ENCODE peak calls at places on chromosomes 1 and 21, in ten cellular contexts. One of them, this sample, is unnamed.

GRCh38 chr1:167881069-167881468 is 32.9 kb downstream of the ADCY10 start:
- DNase-seq in NCI-H524: no peak
- DNase-seq in mucosa of descending colon: no peak
- DNase-seq in stimulated activated CD8-positive, alpha-beta memory T cell treated with anti-CD3 and anti-CD28 coated beads, Interleukin-12 subunit alpha, Interleukin-12 subunit beta, amount 100 ng/mL, for 1 hour: no peak
- DNase-seq in fibroblast of mammary gland: no peak
- DNase-seq in fibroblast of the conjunctiva: no peak
- DNase-seq in left lobe of liver: no peak
- DNase-seq in hepatic stellate cell: no peak
- DNase-seq in ELR: peak; percentile 63
- DNase-seq in posterior cingulate gyrus: no peak
- DNase-seq in this sample: no peak

GRCh38 chr1:1355376-1355775 is 3.0 kb downstream of the MXRA8 start:
- DNase-seq in NCI-H524: no peak
- DNase-seq in mucosa of descending colon: peak; percentile 54
- DNase-seq in stimulated activated CD8-positive, alpha-beta memory T cell treated with anti-CD3 and anti-CD28 coated beads, Interleukin-12 subunit alpha, Interleukin-12 subunit beta, amount 100 ng/mL, for 1 hour: no peak
- DNase-seq in fibroblast of mammary gland: peak; percentile 42
- DNase-seq in fibroblast of the conjunctiva: no peak
- DNase-seq in left lobe of liver: peak; percentile 50
- DNase-seq in hepatic stellate cell: peak; percentile 65
- DNase-seq in ELR: no peak
- DNase-seq in posterior cingulate gyrus: peak; percentile 74
- DNase-seq in this sample: no peak

GRCh38 chr1:21152423-21153100 is 24.1 kb downstream of the EIF4G3 start:
- DNase-seq in NCI-H524: no peak
- DNase-seq in mucosa of descending colon: no peak
- DNase-seq in stimulated activated CD8-positive, alpha-beta memory T cell treated with anti-CD3 and anti-CD28 coated beads, Interleukin-12 subunit alpha, Interleukin-12 subunit beta, amount 100 ng/mL, for 1 hour: no peak
- DNase-seq in fibroblast of mammary gland: peak; percentile 48
- DNase-seq in fibroblast of the conjunctiva: no peak
- DNase-seq in left lobe of liver: no peak
- DNase-seq in hepatic stellate cell: no peak
- DNase-seq in ELR: peak; percentile 28
- DNase-seq in posterior cingulate gyrus: no peak
- DNase-seq in this sample: no peak

GRCh38 chr1:98929456-98929855 is 75.2 kb downstream of the PLPPR5 start:
- DNase-seq in NCI-H524: peak; percentile 72
- DNase-seq in mucosa of descending colon: no peak
- DNase-seq in stimulated activated CD8-positive, alpha-beta memory T cell treated with anti-CD3 and anti-CD28 coated beads, Interleukin-12 subunit alpha, Interleukin-12 subunit beta, amount 100 ng/mL, for 1 hour: no peak
- DNase-seq in fibroblast of mammary gland: no peak
- DNase-seq in fibroblast of the conjunctiva: no peak
- DNase-seq in left lobe of liver: no peak
- DNase-seq in hepatic stellate cell: no peak
- DNase-seq in ELR: no peak
- DNase-seq in posterior cingulate gyrus: no peak
- DNase-seq in this sample: no peak

GRCh38 chr1:11862890-11863289 is 4.1 kb upstream of the NPPB start:
- DNase-seq in NCI-H524: no peak
- DNase-seq in mucosa of descending colon: no peak
- DNase-seq in stimulated activated CD8-positive, alpha-beta memory T cell treated with anti-CD3 and anti-CD28 coated beads, Interleukin-12 subunit alpha, Interleukin-12 subunit beta, amount 100 ng/mL, for 1 hour: no peak
- DNase-seq in fibroblast of mammary gland: no peak
- DNase-seq in fibroblast of the conjunctiva: no peak
- DNase-seq in left lobe of liver: no peak
- DNase-seq in hepatic stellate cell: no peak
- DNase-seq in ELR: peak; percentile 29
- DNase-seq in posterior cingulate gyrus: peak; percentile 30
- DNase-seq in this sample: no peak

GRCh38 chr1:150562384-150563339 is 13.5 kb downstream of the ADAMTSL4 start:
- DNase-seq in NCI-H524: no peak
- DNase-seq in mucosa of descending colon: peak; percentile 64
- DNase-seq in stimulated activated CD8-positive, alpha-beta memory T cell treated with anti-CD3 and anti-CD28 coated beads, Interleukin-12 subunit alpha, Interleukin-12 subunit beta, amount 100 ng/mL, for 1 hour: no peak
- DNase-seq in fibroblast of mammary gland: no peak
- DNase-seq in fibroblast of the conjunctiva: no peak
- DNase-seq in left lobe of liver: no peak
- DNase-seq in hepatic stellate cell: no peak
- DNase-seq in ELR: peak; percentile 38
- DNase-seq in posterior cingulate gyrus: no peak
- DNase-seq in this sample: peak; percentile 99

GRCh38 chr1:109040627-109041613 is 982 bp downstream of the WDR47 start:
- DNase-seq in NCI-H524: no peak
- DNase-seq in mucosa of descending colon: no peak
- DNase-seq in stimulated activated CD8-positive, alpha-beta memory T cell treated with anti-CD3 and anti-CD28 coated beads, Interleukin-12 subunit alpha, Interleukin-12 subunit beta, amount 100 ng/mL, for 1 hour: no peak
- DNase-seq in fibroblast of mammary gland: peak; percentile 13
- DNase-seq in fibroblast of the conjunctiva: no peak
- DNase-seq in left lobe of liver: peak; percentile 50
- DNase-seq in hepatic stellate cell: peak; percentile 38
- DNase-seq in ELR: peak; percentile 56
- DNase-seq in posterior cingulate gyrus: no peak
- DNase-seq in this sample: peak; percentile 69

GRCh38 chr1:193115629-193116227 is 6.1 kb upstream of the CDC73 start:
- DNase-seq in NCI-H524: no peak
- DNase-seq in mucosa of descending colon: no peak
- DNase-seq in stimulated activated CD8-positive, alpha-beta memory T cell treated with anti-CD3 and anti-CD28 coated beads, Interleukin-12 subunit alpha, Interleukin-12 subunit beta, amount 100 ng/mL, for 1 hour: no peak
- DNase-seq in fibroblast of mammary gland: peak; percentile 99
- DNase-seq in fibroblast of the conjunctiva: peak; percentile 87
- DNase-seq in left lobe of liver: no peak
- DNase-seq in hepatic stellate cell: peak; percentile 84
- DNase-seq in ELR: peak; percentile 100
- DNase-seq in posterior cingulate gyrus: no peak
- DNase-seq in this sample: no peak

GRCh38 chr1:231678021-231678432 is 51.4 kb downstream of the DISC1 start:
- DNase-seq in NCI-H524: no peak
- DNase-seq in mucosa of descending colon: no peak
- DNase-seq in stimulated activated CD8-positive, alpha-beta memory T cell treated with anti-CD3 and anti-CD28 coated beads, Interleukin-12 subunit alpha, Interleukin-12 subunit beta, amount 100 ng/mL, for 1 hour: no peak
- DNase-seq in fibroblast of mammary gland: no peak
- DNase-seq in fibroblast of the conjunctiva: no peak
- DNase-seq in left lobe of liver: no peak
- DNase-seq in hepatic stellate cell: no peak
- DNase-seq in ELR: peak; percentile 68
- DNase-seq in posterior cingulate gyrus: no peak
- DNase-seq in this sample: no peak

GRCh38 chr21:34858559-34858958 is 189.8 kb downstream of the CLIC6 start:
- DNase-seq in NCI-H524: no peak
- DNase-seq in mucosa of descending colon: no peak
- DNase-seq in stimulated activated CD8-positive, alpha-beta memory T cell treated with anti-CD3 and anti-CD28 coated beads, Interleukin-12 subunit alpha, Interleukin-12 subunit beta, amount 100 ng/mL, for 1 hour: no peak
- DNase-seq in fibroblast of mammary gland: no peak
- DNase-seq in fibroblast of the conjunctiva: no peak
- DNase-seq in left lobe of liver: no peak
- DNase-seq in hepatic stellate cell: no peak
- DNase-seq in ELR: no peak
- DNase-seq in posterior cingulate gyrus: no peak
- DNase-seq in this sample: no peak

GRCh38 chr1:204927673-204928641 is 57.3 kb downstream of the NFASC start:
- DNase-seq in NCI-H524: peak; percentile 78
- DNase-seq in mucosa of descending colon: no peak
- DNase-seq in stimulated activated CD8-positive, alpha-beta memory T cell treated with anti-CD3 and anti-CD28 coated beads, Interleukin-12 subunit alpha, Interleukin-12 subunit beta, amount 100 ng/mL, for 1 hour: no peak
- DNase-seq in fibroblast of mammary gland: no peak
- DNase-seq in fibroblast of the conjunctiva: no peak
- DNase-seq in left lobe of liver: no peak
- DNase-seq in hepatic stellate cell: no peak
- DNase-seq in ELR: no peak
- DNase-seq in posterior cingulate gyrus: no peak
- DNase-seq in this sample: no peak

GRCh38 chr21:45622416-45623097 is 21.0 kb upstream of the PCBP3 start:
- DNase-seq in NCI-H524: no peak
- DNase-seq in mucosa of descending colon: no peak
- DNase-seq in stimulated activated CD8-positive, alpha-beta memory T cell treated with anti-CD3 and anti-CD28 coated beads, Interleukin-12 subunit alpha, Interleukin-12 subunit beta, amount 100 ng/mL, for 1 hour: no peak
- DNase-seq in fibroblast of mammary gland: no peak
- DNase-seq in fibroblast of the conjunctiva: no peak
- DNase-seq in left lobe of liver: peak; percentile 29
- DNase-seq in hepatic stellate cell: no peak
- DNase-seq in ELR: no peak
- DNase-seq in posterior cingulate gyrus: peak; percentile 62
- DNase-seq in this sample: no peak

GRCh38 chr1:179774033-179774432 is 30.9 kb downstream of the FAM163A start:
- DNase-seq in NCI-H524: peak; percentile 11
- DNase-seq in mucosa of descending colon: no peak
- DNase-seq in stimulated activated CD8-positive, alpha-beta memory T cell treated with anti-CD3 and anti-CD28 coated beads, Interleukin-12 subunit alpha, Interleukin-12 subunit beta, amount 100 ng/mL, for 1 hour: no peak
- DNase-seq in fibroblast of mammary gland: no peak
- DNase-seq in fibroblast of the conjunctiva: no peak
- DNase-seq in left lobe of liver: no peak
- DNase-seq in hepatic stellate cell: no peak
- DNase-seq in ELR: no peak
- DNase-seq in posterior cingulate gyrus: no peak
- DNase-seq in this sample: no peak

GRCh38 chr1:186626533-186626932 is 53.7 kb downstream of the PTGS2 start:
- DNase-seq in NCI-H524: no peak
- DNase-seq in mucosa of descending colon: no peak
- DNase-seq in stimulated activated CD8-positive, alpha-beta memory T cell treated with anti-CD3 and anti-CD28 coated beads, Interleukin-12 subunit alpha, Interleukin-12 subunit beta, amount 100 ng/mL, for 1 hour: no peak
- DNase-seq in fibroblast of mammary gland: no peak
- DNase-seq in fibroblast of the conjunctiva: no peak
- DNase-seq in left lobe of liver: no peak
- DNase-seq in hepatic stellate cell: no peak
- DNase-seq in ELR: no peak
- DNase-seq in posterior cingulate gyrus: no peak
- DNase-seq in this sample: no peak

GRCh38 chr1:189563784-189564183 is 913.9 kb downstream of the BRINP3 start:
- DNase-seq in NCI-H524: no peak
- DNase-seq in mucosa of descending colon: no peak
- DNase-seq in stimulated activated CD8-positive, alpha-beta memory T cell treated with anti-CD3 and anti-CD28 coated beads, Interleukin-12 subunit alpha, Interleukin-12 subunit beta, amount 100 ng/mL, for 1 hour: no peak
- DNase-seq in fibroblast of mammary gland: no peak
- DNase-seq in fibroblast of the conjunctiva: no peak
- DNase-seq in left lobe of liver: no peak
- DNase-seq in hepatic stellate cell: no peak
- DNase-seq in ELR: no peak
- DNase-seq in posterior cingulate gyrus: no peak
- DNase-seq in this sample: no peak

GRCh38 chr1:205800973-205801703 is 11.9 kb downstream of the SLC41A1 start:
- DNase-seq in NCI-H524: no peak
- DNase-seq in mucosa of descending colon: no peak
- DNase-seq in stimulated activated CD8-positive, alpha-beta memory T cell treated with anti-CD3 and anti-CD28 coated beads, Interleukin-12 subunit alpha, Interleukin-12 subunit beta, amount 100 ng/mL, for 1 hour: no peak
- DNase-seq in fibroblast of mammary gland: no peak
- DNase-seq in fibroblast of the conjunctiva: no peak
- DNase-seq in left lobe of liver: no peak
- DNase-seq in hepatic stellate cell: no peak
- DNase-seq in ELR: no peak
- DNase-seq in posterior cingulate gyrus: no peak
- DNase-seq in this sample: no peak

GRCh38 chr21:31145271-31145801 is 107.1 kb upstream of the KRTAP19-8 start:
- DNase-seq in NCI-H524: no peak
- DNase-seq in mucosa of descending colon: no peak
- DNase-seq in stimulated activated CD8-positive, alpha-beta memory T cell treated with anti-CD3 and anti-CD28 coated beads, Interleukin-12 subunit alpha, Interleukin-12 subunit beta, amount 100 ng/mL, for 1 hour: no peak
- DNase-seq in fibroblast of mammary gland: no peak
- DNase-seq in fibroblast of the conjunctiva: no peak
- DNase-seq in left lobe of liver: no peak
- DNase-seq in hepatic stellate cell: no peak
- DNase-seq in ELR: no peak
- DNase-seq in posterior cingulate gyrus: no peak
- DNase-seq in this sample: no peak

GRCh38 chr1:185464788-185465187 is 147.7 kb upstream of the IVNS1ABP start:
- DNase-seq in NCI-H524: no peak
- DNase-seq in mucosa of descending colon: no peak
- DNase-seq in stimulated activated CD8-positive, alpha-beta memory T cell treated with anti-CD3 and anti-CD28 coated beads, Interleukin-12 subunit alpha, Interleukin-12 subunit beta, amount 100 ng/mL, for 1 hour: no peak
- DNase-seq in fibroblast of mammary gland: no peak
- DNase-seq in fibroblast of the conjunctiva: no peak
- DNase-seq in left lobe of liver: no peak
- DNase-seq in hepatic stellate cell: no peak
- DNase-seq in ELR: no peak
- DNase-seq in posterior cingulate gyrus: no peak
- DNase-seq in this sample: no peak

GRCh38 chr1:40748841-40749718 is 34.5 kb upstream of the KCNQ4 start:
- DNase-seq in NCI-H524: no peak
- DNase-seq in mucosa of descending colon: no peak
- DNase-seq in stimulated activated CD8-positive, alpha-beta memory T cell treated with anti-CD3 and anti-CD28 coated beads, Interleukin-12 subunit alpha, Interleukin-12 subunit beta, amount 100 ng/mL, for 1 hour: no peak
- DNase-seq in fibroblast of mammary gland: no peak
- DNase-seq in fibroblast of the conjunctiva: no peak
- DNase-seq in left lobe of liver: peak; percentile 90
- DNase-seq in hepatic stellate cell: no peak
- DNase-seq in ELR: no peak
- DNase-seq in posterior cingulate gyrus: no peak
- DNase-seq in this sample: no peak

GRCh38 chr1:159779403-159779851 is 1.3 kb upstream of the DUSP23 start:
- DNase-seq in NCI-H524: no peak
- DNase-seq in mucosa of descending colon: no peak
- DNase-seq in stimulated activated CD8-positive, alpha-beta memory T cell treated with anti-CD3 and anti-CD28 coated beads, Interleukin-12 subunit alpha, Interleukin-12 subunit beta, amount 100 ng/mL, for 1 hour: no peak
- DNase-seq in fibroblast of mammary gland: peak; percentile 98
- DNase-seq in fibroblast of the conjunctiva: peak; percentile 76
- DNase-seq in left lobe of liver: no peak
- DNase-seq in hepatic stellate cell: no peak
- DNase-seq in ELR: peak; percentile 44
- DNase-seq in posterior cingulate gyrus: no peak
- DNase-seq in this sample: no peak

GRCh38 chr1:170660281-170660713 is 3.6 kb upstream of the PRRX1 start:
- DNase-seq in NCI-H524: no peak
- DNase-seq in mucosa of descending colon: no peak
- DNase-seq in stimulated activated CD8-positive, alpha-beta memory T cell treated with anti-CD3 and anti-CD28 coated beads, Interleukin-12 subunit alpha, Interleukin-12 subunit beta, amount 100 ng/mL, for 1 hour: no peak
- DNase-seq in fibroblast of mammary gland: no peak
- DNase-seq in fibroblast of the conjunctiva: no peak
- DNase-seq in left lobe of liver: no peak
- DNase-seq in hepatic stellate cell: no peak
- DNase-seq in ELR: no peak
- DNase-seq in posterior cingulate gyrus: no peak
- DNase-seq in this sample: no peak

GRCh38 chr1:164210211-164210739 is 348.7 kb upstream of the PBX1 start:
- DNase-seq in NCI-H524: no peak
- DNase-seq in mucosa of descending colon: no peak
- DNase-seq in stimulated activated CD8-positive, alpha-beta memory T cell treated with anti-CD3 and anti-CD28 coated beads, Interleukin-12 subunit alpha, Interleukin-12 subunit beta, amount 100 ng/mL, for 1 hour: no peak
- DNase-seq in fibroblast of mammary gland: no peak
- DNase-seq in fibroblast of the conjunctiva: no peak
- DNase-seq in left lobe of liver: peak; percentile 52
- DNase-seq in hepatic stellate cell: no peak
- DNase-seq in ELR: no peak
- DNase-seq in posterior cingulate gyrus: no peak
- DNase-seq in this sample: no peak

GRCh38 chr1:109917429-109918076 is 6.9 kb downstream of the CSF1 start:
- DNase-seq in NCI-H524: no peak
- DNase-seq in mucosa of descending colon: no peak
- DNase-seq in stimulated activated CD8-positive, alpha-beta memory T cell treated with anti-CD3 and anti-CD28 coated beads, Interleukin-12 subunit alpha, Interleukin-12 subunit beta, amount 100 ng/mL, for 1 hour: no peak
- DNase-seq in fibroblast of mammary gland: no peak
- DNase-seq in fibroblast of the conjunctiva: no peak
- DNase-seq in left lobe of liver: no peak
- DNase-seq in hepatic stellate cell: peak; percentile 45
- DNase-seq in ELR: no peak
- DNase-seq in posterior cingulate gyrus: peak; percentile 9
- DNase-seq in this sample: no peak

GRCh38 chr1:80656011-80656627 is 1144.6 kb upstream of the ADGRL2 start:
- DNase-seq in NCI-H524: no peak
- DNase-seq in mucosa of descending colon: no peak
- DNase-seq in stimulated activated CD8-positive, alpha-beta memory T cell treated with anti-CD3 and anti-CD28 coated beads, Interleukin-12 subunit alpha, Interleukin-12 subunit beta, amount 100 ng/mL, for 1 hour: no peak
- DNase-seq in fibroblast of mammary gland: peak; percentile 39
- DNase-seq in fibroblast of the conjunctiva: peak; percentile 2
- DNase-seq in left lobe of liver: peak; percentile 78
- DNase-seq in hepatic stellate cell: no peak
- DNase-seq in ELR: peak; percentile 25
- DNase-seq in posterior cingulate gyrus: no peak
- DNase-seq in this sample: peak; percentile 34

GRCh38 chr21:41953831-41954653 is at the start of gene C2CD2:
- DNase-seq in NCI-H524: no peak
- DNase-seq in mucosa of descending colon: peak; percentile 80
- DNase-seq in stimulated activated CD8-positive, alpha-beta memory T cell treated with anti-CD3 and anti-CD28 coated beads, Interleukin-12 subunit alpha, Interleukin-12 subunit beta, amount 100 ng/mL, for 1 hour: no peak
- DNase-seq in fibroblast of mammary gland: peak; percentile 70
- DNase-seq in fibroblast of the conjunctiva: no peak
- DNase-seq in left lobe of liver: peak; percentile 73
- DNase-seq in hepatic stellate cell: peak; percentile 90
- DNase-seq in ELR: peak; percentile 85
- DNase-seq in posterior cingulate gyrus: peak; percentile 82
- DNase-seq in this sample: no peak

GRCh38 chr1:224170748-224171478 is 12.1 kb upstream of the DEGS1 start:
- DNase-seq in NCI-H524: no peak
- DNase-seq in mucosa of descending colon: no peak
- DNase-seq in stimulated activated CD8-positive, alpha-beta memory T cell treated with anti-CD3 and anti-CD28 coated beads, Interleukin-12 subunit alpha, Interleukin-12 subunit beta, amount 100 ng/mL, for 1 hour: no peak
- DNase-seq in fibroblast of mammary gland: peak; percentile 24
- DNase-seq in fibroblast of the conjunctiva: no peak
- DNase-seq in left lobe of liver: no peak
- DNase-seq in hepatic stellate cell: peak; percentile 29
- DNase-seq in ELR: peak; percentile 48
- DNase-seq in posterior cingulate gyrus: no peak
- DNase-seq in this sample: peak; percentile 41

GRCh38 chr1:157312270-157312812 is 174.1 kb upstream of the ETV3 start:
- DNase-seq in NCI-H524: no peak
- DNase-seq in mucosa of descending colon: no peak
- DNase-seq in stimulated activated CD8-positive, alpha-beta memory T cell treated with anti-CD3 and anti-CD28 coated beads, Interleukin-12 subunit alpha, Interleukin-12 subunit beta, amount 100 ng/mL, for 1 hour: no peak
- DNase-seq in fibroblast of mammary gland: peak; percentile 8
- DNase-seq in fibroblast of the conjunctiva: no peak
- DNase-seq in left lobe of liver: no peak
- DNase-seq in hepatic stellate cell: no peak
- DNase-seq in ELR: peak; percentile 26
- DNase-seq in posterior cingulate gyrus: no peak
- DNase-seq in this sample: no peak

GRCh38 chr1:93686497-93687250 is 5.0 kb upstream of the BCAR3 start:
- DNase-seq in NCI-H524: no peak
- DNase-seq in mucosa of descending colon: no peak
- DNase-seq in stimulated activated CD8-positive, alpha-beta memory T cell treated with anti-CD3 and anti-CD28 coated beads, Interleukin-12 subunit alpha, Interleukin-12 subunit beta, amount 100 ng/mL, for 1 hour: no peak
- DNase-seq in fibroblast of mammary gland: no peak
- DNase-seq in fibroblast of the conjunctiva: no peak
- DNase-seq in left lobe of liver: no peak
- DNase-seq in hepatic stellate cell: no peak
- DNase-seq in ELR: no peak
- DNase-seq in posterior cingulate gyrus: no peak
- DNase-seq in this sample: no peak